ENCODE peak calls at places on chromosomes 4 and X, in nine cellular contexts. F is HFF-Myc; O is NCI-H1092 treated with DMSO at 0.1 percent for 48 hours; G is activated CD4-positive, alpha-beta T cell treated with anti-CD3 and anti-CD28 coated beads, Interleukin-2, amount 50 U/mL, for 1 hour; E is GM04504; R is naive B cell; V is stimulated activated CD4-positive, alpha-beta T cell treated with anti-CD3 and anti-CD28 coated beads, Interleukin-15, amount 100 ng/mL, for 1 hour; Q is endodermal cell; H is NCI-H1930. A is an unnamed sample.

GRCh38 chr4:185238750-185239149 is 29.4 kb downstream of the SNX25 start:
- DNase-seq in F (no peak), O (no peak), G (no peak), E (no peak), R (no peak), V (no peak), Q (no peak), H (no peak), A (no peak)

GRCh38 chr4:146507607-146508006 is 14.1 kb downstream of the SLC10A7 start:
- DNase-seq in F (no peak), O (no peak), G (no peak), E (no peak), R (no peak), V (no peak), Q (no peak), H (no peak), A (no peak)

GRCh38 chrX:47664737-47665136 is 5.8 kb upstream of the UXT start:
- DNase-seq in F (no peak), O (no peak), G (no peak), E (no peak), R (no peak), V (no peak), Q (no peak), H (no peak), A (no peak)

GRCh38 chrX:80266979-80267378 is 153.3 kb upstream of the TENT5D start:
- DNase-seq in F (no peak), O (no peak), G (no peak), E (no peak), R (no peak), V (no peak), Q (no peak), H (no peak), A (no peak)

GRCh38 chr4:5572114-5572513 is 136.2 kb downstream of the EVC2 start:
- DNase-seq in F (no peak), O (no peak), G (no peak), E (peak; percentile 13), R (no peak), V (no peak), Q (no peak), H (no peak), A (no peak)

GRCh38 chr4:23882976-23883531 is 6.8 kb downstream of the PPARGC1A start:
- DNase-seq in F (no peak), O (no peak), G (no peak), E (no peak), R (no peak), V (no peak), Q (no peak), H (no peak), A (no peak)

GRCh38 chr4:101464596-101464995 is 117.3 kb upstream of the PPP3CA start:
- DNase-seq in F (no peak), O (no peak), G (no peak), E (no peak), R (no peak), V (no peak), Q (peak; percentile 42), H (no peak), A (no peak)

GRCh38 chrX:10190367-10190766 is 33.6 kb downstream of the CLCN4 start:
- DNase-seq in F (peak; percentile 35), O (peak; percentile 71), G (no peak), E (no peak), R (peak; percentile 45), V (no peak), Q (no peak), H (no peak), A (peak; percentile 15)

GRCh38 chr4:24965627-24966026 is 52.8 kb upstream of the CCDC149 start:
- DNase-seq in F (no peak), O (no peak), G (no peak), E (no peak), R (no peak), V (no peak), Q (peak; percentile 65), H (no peak), A (no peak)

GRCh38 chrX:46715521-46715920 is 43.4 kb downstream of the SLC9A7 start:
- DNase-seq in F (no peak), O (no peak), G (no peak), E (no peak), R (no peak), V (no peak), Q (no peak), H (no peak), A (no peak)

GRCh38 chrX:97057349-97057909 is 173.7 kb downstream of the RPA4 start:
- DNase-seq in F (no peak), O (peak; percentile 95), G (no peak), E (no peak), R (no peak), V (no peak), Q (no peak), H (peak; percentile 52), A (no peak)

GRCh38 chrX:102650903-102651241 is 411 bp upstream of the GPRASP1 start:
- DNase-seq in F (no peak), O (peak; percentile 64), G (no peak), E (no peak), R (no peak), V (no peak), Q (no peak), H (no peak), A (no peak)

GRCh38 chr4:38667005-38667771 is 3.2 kb downstream of the KLF3 start:
- DNase-seq in F (peak; percentile 98), O (peak; percentile 72), G (peak; percentile 62), E (peak; percentile 96), R (peak; percentile 74), V (peak; percentile 38), Q (peak; percentile 91), H (no peak), A (no peak)

GRCh38 chrX:1397441-1397840 is 5.5 kb upstream of the SLC25A6 start:
- DNase-seq in F (no peak), O (no peak), G (no peak), E (no peak), R (no peak), V (no peak), Q (no peak), H (no peak), A (no peak)

GRCh38 chr4:137510866-137511265 is 21.4 kb downstream of the PCDH18 start:
- DNase-seq in F (peak; percentile 84), O (no peak), G (no peak), E (peak; percentile 82), R (no peak), V (no peak), Q (no peak), H (no peak), A (no peak)

GRCh38 chrX:23811135-23811781 is 28.3 kb downstream of the SAT1 start:
- DNase-seq in F (no peak), O (no peak), G (no peak), E (no peak), R (no peak), V (no peak), Q (no peak), H (no peak), A (no peak)

GRCh38 chr4:166501941-166502382 is 628.9 kb downstream of the TLL1 start:
- DNase-seq in F (no peak), O (no peak), G (no peak), E (no peak), R (no peak), V (no peak), Q (peak; percentile 88), H (no peak), A (no peak)

GRCh38 chrX:118324588-118324987 is 21.3 kb upstream of the WDR44 start:
- DNase-seq in F (no peak), O (no peak), G (no peak), E (no peak), R (no peak), V (no peak), Q (no peak), H (no peak), A (no peak)

GRCh38 chr4:99052902-99053301 is 35.7 kb downstream of the ADH5 start:
- DNase-seq in F (no peak), O (no peak), G (no peak), E (no peak), R (no peak), V (no peak), Q (no peak), H (no peak), A (no peak)

GRCh38 chrX:44344687-44345086 is 1.2 kb upstream of the EFHC2 start:
- DNase-seq in F (no peak), O (no peak), G (no peak), E (no peak), R (peak; percentile 8), V (no peak), Q (no peak), H (no peak), A (no peak)

GRCh38 chr4:39883645-39884044 is 94.1 kb downstream of the PDS5A start:
- DNase-seq in F (no peak), O (no peak), G (no peak), E (no peak), R (no peak), V (no peak), Q (no peak), H (no peak), A (no peak)

GRCh38 chrX:39175418-39176057 is 374.3 kb downstream of the MID1IP1 start:
- DNase-seq in F (no peak), O (peak; percentile 45), G (no peak), E (no peak), R (no peak), V (no peak), Q (no peak), H (no peak), A (no peak)

GRCh38 chr4:41753942-41754341 is 5.4 kb upstream of the PHOX2B start:
- DNase-seq in F (no peak), O (no peak), G (no peak), E (no peak), R (no peak), V (no peak), Q (no peak), H (no peak), A (no peak)

GRCh38 chrX:42242044-42242443 is 318.7 kb upstream of the CASK start:
- DNase-seq in F (no peak), O (no peak), G (no peak), E (no peak), R (no peak), V (no peak), Q (no peak), H (no peak), A (no peak)

GRCh38 chrX:12999422-12999821 is 24.5 kb downstream of the TMSB4X start:
- DNase-seq in F (no peak), O (no peak), G (no peak), E (no peak), R (no peak), V (no peak), Q (no peak), H (no peak), A (no peak)

GRCh38 chr4:176837176-176837915 is 44.6 kb upstream of the VEGFC start:
- DNase-seq in F (no peak), O (no peak), G (no peak), E (no peak), R (no peak), V (no peak), Q (no peak), H (no peak), A (no peak)

GRCh38 chr4:140137654-140138053 is 16.3 kb downstream of the MAML3 start:
- DNase-seq in F (no peak), O (no peak), G (no peak), E (no peak), R (no peak), V (no peak), Q (no peak), H (no peak), A (no peak)

GRCh38 chrX:51876441-51876840 is 17.0 kb upstream of the MAGED1 start:
- DNase-seq in F (no peak), O (no peak), G (no peak), E (no peak), R (no peak), V (no peak), Q (no peak), H (no peak), A (no peak)

GRCh38 chr4:77893451-77893850 is 30.8 kb downstream of the MRPL1 start:
- DNase-seq in F (no peak), O (no peak), G (no peak), E (no peak), R (peak; percentile 12), V (no peak), Q (no peak), H (no peak), A (no peak)

GRCh38 chr4:6672131-6672530 is 21.5 kb upstream of the S100P start:
- DNase-seq in F (no peak), O (no peak), G (no peak), E (no peak), R (no peak), V (no peak), Q (no peak), H (no peak), A (no peak)

GRCh38 chr4:98614081-98614480 is 44.3 kb downstream of the TSPAN5 start:
- DNase-seq in F (no peak), O (no peak), G (no peak), E (no peak), R (no peak), V (no peak), Q (no peak), H (no peak), A (no peak)